ENCODE peak calls at places on chromosomes 7 and 10, in six cellular contexts. O is fibroblast of mammary gland, Y is fibroblast of the aortic adventitia, Q is T-helper 2 cell, U is AML-193, N is fibroblast of villous mesenchyme. A is an unnamed sample.

GRCh38 chr7:129612112-129613015 is 844 bp downstream of the NRF1 start:
- DNase-seq in O (peak), Y (peak), Q (peak), U (peak), N (peak), A (peak)

GRCh38 chr7:64618785-64619456 is 47.0 kb upstream of the ZNF107 start:
- DNase-seq in O (peak), Y (peak), Q (no peak), U (peak), N (peak), A (peak)

GRCh38 chr7:73526892-73527821 is 5.1 kb upstream of the BAZ1B start:
- DNase-seq in O (no peak), Y (no peak), Q (no peak), U (no peak), N (no peak), A (no peak)

GRCh38 chr7:153399554-153399940 is 640.0 kb downstream of the ACTR3B start:
- DNase-seq in O (no peak), Y (no peak), Q (no peak), U (no peak), N (no peak), A (no peak)

GRCh38 chr10:119377905-119378736 is 164.4 kb downstream of the RGS10 start:
- DNase-seq in O (no peak), Y (peak), Q (no peak), U (no peak), N (no peak), A (no peak)

GRCh38 chr7:105003275-105003674 is 10.7 kb upstream of the KMT2E start:
- DNase-seq in O (peak), Y (peak), Q (peak), U (no peak), N (peak), A (peak)

GRCh38 chr7:106462365-106462859 is 177.6 kb upstream of the NAMPT start:
- DNase-seq in O (peak), Y (peak), Q (no peak), U (peak), N (peak), A (peak)

GRCh38 chr10:44382131-44382858 is 2.6 kb downstream of the CXCL12 start:
- DNase-seq in O (no peak), Y (peak), Q (no peak), U (no peak), N (no peak), A (no peak)

GRCh38 chr7:5598769-5599371 is 175.2 kb upstream of the TNRC18 start:
- DNase-seq in O (peak), Y (no peak), Q (no peak), U (no peak), N (peak), A (no peak)

GRCh38 chr10:109647627-109648026 is 275.7 kb downstream of the XPNPEP1 start:
- DNase-seq in O (no peak), Y (no peak), Q (no peak), U (no peak), N (no peak), A (no peak)

GRCh38 chr10:34194259-34194658 is 620.8 kb downstream of the PARD3 start:
- DNase-seq in O (peak), Y (peak), Q (no peak), U (no peak), N (peak), A (peak)

GRCh38 chr10:19958787-19959186 is 142.6 kb downstream of the PLXDC2 start:
- DNase-seq in O (no peak), Y (no peak), Q (no peak), U (no peak), N (no peak), A (no peak)

GRCh38 chr10:120286280-120286679 is 170.7 kb upstream of the PLPP4 start:
- DNase-seq in O (no peak), Y (no peak), Q (no peak), U (no peak), N (no peak), A (no peak)

GRCh38 chr7:100968031-100968430 is 1.3 kb upstream of the MUC12 start:
- DNase-seq in O (no peak), Y (no peak), Q (no peak), U (no peak), N (no peak), A (no peak)

GRCh38 chr10:97752956-97753355 is 16.0 kb downstream of the ZFYVE27 start:
- DNase-seq in O (no peak), Y (no peak), Q (no peak), U (no peak), N (no peak), A (no peak)

GRCh38 chr10:100895346-100895745 is 17.4 kb upstream of the SLF2 start:
- DNase-seq in O (no peak), Y (no peak), Q (no peak), U (no peak), N (no peak), A (no peak)

GRCh38 chr10:33542747-33543505 is 208.5 kb upstream of the NRP1 start:
- DNase-seq in O (peak), Y (peak), Q (no peak), U (no peak), N (no peak), A (peak)

GRCh38 chr10:62278461-62278910 is 9.8 kb upstream of the RTKN2 start:
- DNase-seq in O (no peak), Y (peak), Q (no peak), U (no peak), N (peak), A (no peak)

GRCh38 chr7:128039487-128040099 is 8.4 kb upstream of the LRRC4 start:
- DNase-seq in O (no peak), Y (no peak), Q (no peak), U (no peak), N (no peak), A (no peak)

GRCh38 chr7:133851416-133851815 is 275.7 kb upstream of the LRGUK start:
- DNase-seq in O (no peak), Y (no peak), Q (no peak), U (no peak), N (no peak), A (no peak)

GRCh38 chr10:89954787-89955566 is 253.6 kb downstream of the KIF20B start:
- DNase-seq in O (peak), Y (peak), Q (no peak), U (peak), N (no peak), A (no peak)

GRCh38 chr7:42929449-42929848 is 2.5 kb downstream of the PSMA2 start:
- DNase-seq in O (no peak), Y (no peak), Q (no peak), U (no peak), N (no peak), A (no peak)

GRCh38 chr7:98641646-98642489 is 24.8 kb downstream of the NPTX2 start:
- DNase-seq in O (no peak), Y (no peak), Q (no peak), U (peak), N (no peak), A (no peak)

GRCh38 chr10:88820990-88821389 is 18.5 kb downstream of the LIPM start:
- DNase-seq in O (peak), Y (peak), Q (no peak), U (no peak), N (peak), A (peak)

GRCh38 chr7:140595468-140596147 is 45.0 kb downstream of the DENND2A start:
- DNase-seq in O (peak), Y (no peak), Q (no peak), U (no peak), N (no peak), A (no peak)